ENCODE peak calls at places on chromosomes 1 and 21, in ten cellular contexts. One of them, this sample, is unnamed.
A peak's percentile ranks its signal among the peaks of the same experiment; 100 is the strongest.

GRCh38 chr1:101130673-101131072 is 105.1 kb upstream of the DPH5 start:
- DNase-seq in brain microvascular endothelial cell: peak; percentile 27
- DNase-seq in lung: no peak
- DNase-seq in BJ: no peak
- DNase-seq in prostate gland: no peak
- DNase-seq in lower lobe of right lung: no peak
- DNase-seq in tibial artery: no peak
- DNase-seq in heart right ventricle: no peak
- DNase-seq in left ventricle myocardium inferior: no peak
- DNase-seq in foreskin keratinocyte: peak; percentile 50
- DNase-seq in this sample: no peak

GRCh38 chr21:17370263-17370662 is 142.6 kb upstream of the CXADR start:
- DNase-seq in brain microvascular endothelial cell: no peak
- DNase-seq in lung: peak; percentile 52
- DNase-seq in BJ: no peak
- DNase-seq in prostate gland: peak; percentile 65
- DNase-seq in lower lobe of right lung: peak; percentile 68
- DNase-seq in tibial artery: no peak
- DNase-seq in heart right ventricle: no peak
- DNase-seq in left ventricle myocardium inferior: no peak
- DNase-seq in foreskin keratinocyte: peak; percentile 50
- DNase-seq in this sample: no peak

GRCh38 chr1:223811634-223812101 is 34.1 kb downstream of the TP53BP2 start:
- DNase-seq in brain microvascular endothelial cell: peak; percentile 20
- DNase-seq in lung: no peak
- DNase-seq in BJ: no peak
- DNase-seq in prostate gland: no peak
- DNase-seq in lower lobe of right lung: no peak
- DNase-seq in tibial artery: no peak
- DNase-seq in heart right ventricle: no peak
- DNase-seq in left ventricle myocardium inferior: no peak
- DNase-seq in foreskin keratinocyte: peak; percentile 28
- DNase-seq in this sample: no peak

GRCh38 chr1:77282866-77283539 is 1.2 kb downstream of the AK5 start:
- DNase-seq in brain microvascular endothelial cell: no peak
- DNase-seq in lung: no peak
- DNase-seq in BJ: no peak
- DNase-seq in prostate gland: no peak
- DNase-seq in lower lobe of right lung: no peak
- DNase-seq in tibial artery: no peak
- DNase-seq in heart right ventricle: no peak
- DNase-seq in left ventricle myocardium inferior: no peak
- DNase-seq in foreskin keratinocyte: no peak
- DNase-seq in this sample: no peak

GRCh38 chr1:231734417-231734816 is 107.8 kb downstream of the DISC1 start:
- DNase-seq in brain microvascular endothelial cell: no peak
- DNase-seq in lung: no peak
- DNase-seq in BJ: no peak
- DNase-seq in prostate gland: no peak
- DNase-seq in lower lobe of right lung: no peak
- DNase-seq in tibial artery: peak; percentile 25
- DNase-seq in heart right ventricle: peak; percentile 20
- DNase-seq in left ventricle myocardium inferior: no peak
- DNase-seq in foreskin keratinocyte: peak; percentile 37
- DNase-seq in this sample: no peak

GRCh38 chr1:46183926-46184557 is 7.8 kb upstream of the P3R3URF start:
- DNase-seq in brain microvascular endothelial cell: no peak
- DNase-seq in lung: no peak
- DNase-seq in BJ: no peak
- DNase-seq in prostate gland: no peak
- DNase-seq in lower lobe of right lung: no peak
- DNase-seq in tibial artery: no peak
- DNase-seq in heart right ventricle: no peak
- DNase-seq in left ventricle myocardium inferior: no peak
- DNase-seq in foreskin keratinocyte: no peak
- DNase-seq in this sample: no peak

GRCh38 chr1:88013485-88013884 is 670.6 kb upstream of the PKN2 start:
- DNase-seq in brain microvascular endothelial cell: no peak
- DNase-seq in lung: no peak
- DNase-seq in BJ: no peak
- DNase-seq in prostate gland: no peak
- DNase-seq in lower lobe of right lung: no peak
- DNase-seq in tibial artery: no peak
- DNase-seq in heart right ventricle: no peak
- DNase-seq in left ventricle myocardium inferior: no peak
- DNase-seq in foreskin keratinocyte: peak; percentile 33
- DNase-seq in this sample: no peak

GRCh38 chr1:37605806-37606474 is 10.2 kb upstream of the GNL2 start:
- DNase-seq in brain microvascular endothelial cell: peak; percentile 3
- DNase-seq in lung: no peak
- DNase-seq in BJ: no peak
- DNase-seq in prostate gland: peak; percentile 48
- DNase-seq in lower lobe of right lung: no peak
- DNase-seq in tibial artery: no peak
- DNase-seq in heart right ventricle: no peak
- DNase-seq in left ventricle myocardium inferior: no peak
- DNase-seq in foreskin keratinocyte: no peak
- DNase-seq in this sample: no peak

GRCh38 chr1:16077430-16078245 is 4.2 kb upstream of the FAM131C start:
- DNase-seq in brain microvascular endothelial cell: no peak
- DNase-seq in lung: no peak
- DNase-seq in BJ: no peak
- DNase-seq in prostate gland: no peak
- DNase-seq in lower lobe of right lung: no peak
- DNase-seq in tibial artery: no peak
- DNase-seq in heart right ventricle: no peak
- DNase-seq in left ventricle myocardium inferior: no peak
- DNase-seq in foreskin keratinocyte: no peak
- DNase-seq in this sample: no peak

GRCh38 chr1:236141447-236142357 is 637 bp upstream of the GPR137B start:
- DNase-seq in brain microvascular endothelial cell: peak; percentile 29
- DNase-seq in lung: no peak
- DNase-seq in BJ: peak; percentile 37
- DNase-seq in prostate gland: no peak
- DNase-seq in lower lobe of right lung: no peak
- DNase-seq in tibial artery: no peak
- DNase-seq in heart right ventricle: peak; percentile 40
- DNase-seq in left ventricle myocardium inferior: no peak
- DNase-seq in foreskin keratinocyte: peak; percentile 43
- DNase-seq in this sample: no peak

GRCh38 chr1:12405325-12406217 is 175.7 kb downstream of the VPS13D start:
- DNase-seq in brain microvascular endothelial cell: peak; percentile 60
- DNase-seq in lung: peak; percentile 38
- DNase-seq in BJ: no peak
- DNase-seq in prostate gland: no peak
- DNase-seq in lower lobe of right lung: no peak
- DNase-seq in tibial artery: peak; percentile 71
- DNase-seq in heart right ventricle: no peak
- DNase-seq in left ventricle myocardium inferior: no peak
- DNase-seq in foreskin keratinocyte: no peak
- DNase-seq in this sample: no peak

GRCh38 chr1:155569988-155570592 is 7.5 kb upstream of the ASH1L start:
- DNase-seq in brain microvascular endothelial cell: peak; percentile 93
- DNase-seq in lung: no peak
- DNase-seq in BJ: no peak
- DNase-seq in prostate gland: no peak
- DNase-seq in lower lobe of right lung: no peak
- DNase-seq in tibial artery: no peak
- DNase-seq in heart right ventricle: no peak
- DNase-seq in left ventricle myocardium inferior: no peak
- DNase-seq in foreskin keratinocyte: no peak
- DNase-seq in this sample: no peak

GRCh38 chr1:107687846-107688753 is 276.9 kb downstream of the VAV3 start:
- DNase-seq in brain microvascular endothelial cell: no peak
- DNase-seq in lung: no peak
- DNase-seq in BJ: no peak
- DNase-seq in prostate gland: peak; percentile 51
- DNase-seq in lower lobe of right lung: no peak
- DNase-seq in tibial artery: no peak
- DNase-seq in heart right ventricle: no peak
- DNase-seq in left ventricle myocardium inferior: no peak
- DNase-seq in foreskin keratinocyte: peak; percentile 87
- DNase-seq in this sample: no peak

GRCh38 chr1:171422489-171422888 is 62.8 kb upstream of the PRRC2C start:
- DNase-seq in brain microvascular endothelial cell: peak; percentile 3
- DNase-seq in lung: no peak
- DNase-seq in BJ: peak; percentile 50
- DNase-seq in prostate gland: no peak
- DNase-seq in lower lobe of right lung: no peak
- DNase-seq in tibial artery: no peak
- DNase-seq in heart right ventricle: no peak
- DNase-seq in left ventricle myocardium inferior: no peak
- DNase-seq in foreskin keratinocyte: peak; percentile 82
- DNase-seq in this sample: no peak

DNA sequence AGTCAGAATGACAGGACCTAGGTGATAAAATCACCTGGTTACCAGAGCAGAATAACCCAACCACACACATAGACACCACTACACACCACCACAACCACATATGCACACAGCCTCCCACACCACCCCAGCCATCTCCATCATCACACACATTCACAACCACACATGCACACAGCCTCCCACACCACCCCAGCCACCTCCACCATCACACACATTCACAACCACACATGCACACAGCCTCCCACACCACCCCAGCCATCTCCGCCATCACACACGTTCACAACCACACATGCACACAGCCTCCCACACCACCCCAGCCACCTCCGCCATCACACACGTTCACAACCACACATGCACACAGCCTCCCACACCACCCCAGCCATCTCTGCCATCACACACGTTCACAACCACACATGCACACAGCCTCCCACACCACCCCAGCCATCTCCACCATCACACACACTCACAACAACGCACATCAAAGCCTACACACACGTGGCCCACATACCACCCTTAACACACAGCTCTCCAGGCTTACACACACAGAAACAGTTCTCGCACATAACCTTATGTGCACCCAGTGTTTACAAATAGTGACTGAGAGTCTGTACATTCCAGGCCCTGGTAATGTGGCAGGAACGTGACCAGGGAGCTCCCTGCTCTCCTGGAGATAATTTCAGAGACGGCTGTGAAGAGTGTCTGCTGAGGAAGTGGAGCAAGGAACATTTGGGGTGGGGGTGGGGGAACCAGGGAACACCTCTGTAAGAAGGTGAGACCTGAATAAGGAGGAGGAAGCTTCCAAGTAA is 3.3 kb upstream of the GJB3 start:
- DNase-seq in brain microvascular endothelial cell: no peak
- DNase-seq in lung: no peak
- DNase-seq in BJ: no peak
- DNase-seq in prostate gland: no peak
- DNase-seq in lower lobe of right lung: no peak
- DNase-seq in tibial artery: no peak
- DNase-seq in heart right ventricle: no peak
- DNase-seq in left ventricle myocardium inferior: no peak
- DNase-seq in foreskin keratinocyte: no peak
- DNase-seq in this sample: no peak
- H3K27me3 ChIP-seq in brain microvascular endothelial cell: peaks cover 30% of the 10 kb centered on the region
- H3K27me3 ChIP-seq in lung: no peaks in the 10 kb centered on the region
- H3K27me3 ChIP-seq in BJ: peaks cover 16% of the 10 kb centered on the region
- H3K27me3 ChIP-seq in prostate gland: no peaks in the 10 kb centered on the region
- H3K27me3 ChIP-seq in lower lobe of right lung: peaks cover 28% of the 10 kb centered on the region
- H3K27me3 ChIP-seq in tibial artery: peaks cover 11% of the 10 kb centered on the region
- H3K27me3 ChIP-seq in heart right ventricle: peaks cover 74% of the 10 kb centered on the region
- H3K27me3 ChIP-seq in left ventricle myocardium inferior: peaks cover 95% of the 10 kb centered on the region
- H3K27me3 ChIP-seq in foreskin keratinocyte: no peaks in the 10 kb centered on the region
- H3K27me3 ChIP-seq in this sample: no peaks in the 10 kb centered on the region

GRCh38 chr1:204935155-204935554 is 64.5 kb downstream of the NFASC start:
- DNase-seq in brain microvascular endothelial cell: no peak
- DNase-seq in lung: no peak
- DNase-seq in BJ: no peak
- DNase-seq in prostate gland: no peak
- DNase-seq in lower lobe of right lung: no peak
- DNase-seq in tibial artery: no peak
- DNase-seq in heart right ventricle: no peak
- DNase-seq in left ventricle myocardium inferior: no peak
- DNase-seq in foreskin keratinocyte: no peak
- DNase-seq in this sample: no peak
- TF ChIP-seq CTCF in brain microvascular endothelial cell: no peak
- TF ChIP-seq CTCF in lung: no peak
- TF ChIP-seq CTCF in BJ: no peak
- TF ChIP-seq CTCF in prostate gland: no peak
- TF ChIP-seq CTCF in lower lobe of right lung: no peak
- TF ChIP-seq CTCF in tibial artery: no peak
- TF ChIP-seq CTCF in heart right ventricle: no peak
- TF ChIP-seq CTCF in left ventricle myocardium inferior: no peak
- TF ChIP-seq CTCF in foreskin keratinocyte: no peak
- TF ChIP-seq CTCF in this sample: no peak

DNA sequence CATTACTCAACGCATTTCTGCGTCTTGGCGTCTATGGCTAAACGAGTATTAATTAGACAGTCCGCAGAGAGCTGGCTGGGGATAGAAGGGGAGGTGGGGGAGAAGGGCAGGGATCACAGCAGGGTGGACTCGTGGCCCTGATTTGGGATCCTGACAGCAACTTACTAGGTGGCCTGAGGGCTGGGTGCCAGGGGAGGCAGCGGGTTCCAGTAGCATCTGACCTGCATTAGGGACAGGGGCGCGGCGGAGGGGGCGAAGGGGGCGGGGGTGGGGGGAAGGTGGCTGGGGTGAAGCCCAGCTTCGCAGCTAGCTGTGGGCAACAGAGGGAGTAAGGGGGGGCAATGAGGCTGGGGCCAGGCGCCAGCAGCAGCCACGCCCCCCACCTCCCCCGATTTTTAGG is 1.0 kb upstream of the BACE2 start:
- DNase-seq in brain microvascular endothelial cell: no peak
- DNase-seq in lung: no peak
- DNase-seq in BJ: no peak
- DNase-seq in prostate gland: no peak
- DNase-seq in lower lobe of right lung: no peak
- DNase-seq in tibial artery: peak; percentile 67
- DNase-seq in heart right ventricle: peak; percentile 31
- DNase-seq in left ventricle myocardium inferior: peak; percentile 37
- DNase-seq in foreskin keratinocyte: no peak
- DNase-seq in this sample: no peak
- H3K27me3 ChIP-seq in brain microvascular endothelial cell: no peaks in the 10 kb centered on the region
- H3K27me3 ChIP-seq in lung: no peaks in the 10 kb centered on the region
- H3K27me3 ChIP-seq in BJ: no peaks in the 10 kb centered on the region
- H3K27me3 ChIP-seq in prostate gland: no peaks in the 10 kb centered on the region
- H3K27me3 ChIP-seq in lower lobe of right lung: no peaks in the 10 kb centered on the region
- H3K27me3 ChIP-seq in tibial artery: no peaks in the 10 kb centered on the region
- H3K27me3 ChIP-seq in heart right ventricle: no peaks in the 10 kb centered on the region
- H3K27me3 ChIP-seq in left ventricle myocardium inferior: no peaks in the 10 kb centered on the region
- H3K27me3 ChIP-seq in foreskin keratinocyte: no peaks in the 10 kb centered on the region
- H3K27me3 ChIP-seq in this sample: no peaks in the 10 kb centered on the region

DNA sequence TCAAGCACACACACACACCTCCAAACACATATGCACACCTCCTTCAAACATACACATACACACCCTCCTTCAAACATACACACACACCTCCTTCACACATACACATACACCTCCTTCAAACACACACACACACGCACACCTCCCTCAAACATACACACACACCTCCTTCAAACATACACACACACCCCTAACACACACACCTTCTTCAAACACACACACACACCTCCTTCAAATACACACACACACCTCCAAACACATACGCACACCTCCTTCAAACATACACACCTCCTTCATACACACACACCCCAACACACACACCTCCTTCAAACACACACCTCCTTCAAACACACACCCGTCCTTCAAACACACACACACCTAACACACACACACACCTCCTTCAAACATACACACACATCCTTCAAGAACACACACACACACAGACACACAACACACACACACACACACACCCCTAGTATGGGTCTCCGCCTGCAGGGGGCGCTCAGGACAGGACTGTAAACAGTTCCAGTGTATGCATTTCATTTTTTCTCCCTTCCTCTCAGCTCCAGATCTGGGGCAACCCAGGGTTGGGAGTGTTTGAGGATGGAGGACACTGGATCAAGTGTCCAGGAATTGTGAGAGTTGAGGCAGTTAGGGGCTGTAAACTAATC is 12.1 kb downstream of the LGR6 start:
- DNase-seq in brain microvascular endothelial cell: no peak
- DNase-seq in lung: no peak
- DNase-seq in BJ: no peak
- DNase-seq in prostate gland: no peak
- DNase-seq in lower lobe of right lung: no peak
- DNase-seq in tibial artery: no peak
- DNase-seq in heart right ventricle: no peak
- DNase-seq in left ventricle myocardium inferior: no peak
- DNase-seq in foreskin keratinocyte: no peak
- DNase-seq in this sample: no peak
- TF ChIP-seq CTCF in brain microvascular endothelial cell: peak; percentile 57
- TF ChIP-seq CTCF in lung: no peak
- TF ChIP-seq CTCF in BJ: no peak
- TF ChIP-seq CTCF in prostate gland: peak; percentile 23
- TF ChIP-seq CTCF in lower lobe of right lung: no peak
- TF ChIP-seq CTCF in tibial artery: peak; percentile 11
- TF ChIP-seq CTCF in heart right ventricle: no peak
- TF ChIP-seq CTCF in left ventricle myocardium inferior: no peak
- TF ChIP-seq CTCF in foreskin keratinocyte: peak; percentile 42
- TF ChIP-seq CTCF in this sample: no peak